ENCODE peak calls at places on chromosome 13, in four cellular contexts. One of them, this sample, is unnamed.

GRCh38 chr13:90320663-90321062 is 1026.8 kb upstream of the MIR17HG start:
- DNase-seq in transverse colon: no peak
- DNase-seq in breast epithelium: no peak
- DNase-seq in sigmoid colon: no peak
- DNase-seq in this sample: no peak

GRCh38 chr13:20178156-20178555 is 14.6 kb downstream of the GJB2 start:
- DNase-seq in transverse colon: no peak
- DNase-seq in breast epithelium: no peak
- DNase-seq in sigmoid colon: no peak
- DNase-seq in this sample: no peak

GRCh38 chr13:35164324-35164932 is 222.4 kb downstream of the NBEA start:
- DNase-seq in breast epithelium: no peak
- DNase-seq in sigmoid colon: no peak
- DNase-seq in transverse colon: no peak
- DNase-seq in this sample: peak; percentile 26

GRCh38 chr13:45718063-45718462 is 15.9 kb downstream of the CBY2 start:
- DNase-seq in breast epithelium: no peak
- DNase-seq in transverse colon: no peak
- DNase-seq in sigmoid colon: no peak
- DNase-seq in this sample: no peak

GRCh38 chr13:48994731-48995130 is 19.0 kb downstream of the FNDC3A start:
- DNase-seq in sigmoid colon: no peak
- DNase-seq in transverse colon: no peak
- DNase-seq in breast epithelium: no peak
- DNase-seq in this sample: no peak

GRCh38 chr13:34926513-34926912 is 15.6 kb upstream of the NBEA start:
- DNase-seq in breast epithelium: no peak
- DNase-seq in sigmoid colon: no peak
- DNase-seq in transverse colon: no peak
- DNase-seq in this sample: peak; percentile 20

GRCh38 chr13:76903544-76904162 is 17.4 kb upstream of the KCTD12 start:
- DNase-seq in transverse colon: peak; percentile 65
- DNase-seq in breast epithelium: no peak
- DNase-seq in sigmoid colon: peak; percentile 79
- DNase-seq in this sample: peak; percentile 83

GRCh38 chr13:68713394-68713793 is 1394.2 kb upstream of the ATXN8OS start:
- DNase-seq in transverse colon: no peak
- DNase-seq in sigmoid colon: no peak
- DNase-seq in breast epithelium: no peak
- DNase-seq in this sample: no peak

GRCh38 chr13:73835138-73835721 is 299.0 kb downstream of the KLF12 start:
- DNase-seq in transverse colon: no peak
- DNase-seq in sigmoid colon: no peak
- DNase-seq in breast epithelium: no peak
- DNase-seq in this sample: peak; percentile 35

GRCh38 chr13:101398920-101399319 is 17.4 kb downstream of the NALCN start:
- DNase-seq in transverse colon: no peak
- DNase-seq in sigmoid colon: no peak
- DNase-seq in breast epithelium: no peak
- DNase-seq in this sample: no peak

GRCh38 chr13:24080134-24080533 is 80.4 kb upstream of the SPATA13 start:
- DNase-seq in transverse colon: no peak
- DNase-seq in breast epithelium: no peak
- DNase-seq in sigmoid colon: no peak
- DNase-seq in this sample: no peak

GRCh38 chr13:26946675-26947342 is 186.2 kb upstream of the GPR12 start:
- DNase-seq in breast epithelium: no peak
- DNase-seq in sigmoid colon: no peak
- DNase-seq in transverse colon: no peak
- DNase-seq in this sample: no peak

GRCh38 chr13:39942901-39943273 is 287.4 kb downstream of the COG6 start:
- DNase-seq in sigmoid colon: peak; percentile 69
- DNase-seq in breast epithelium: peak; percentile 56
- DNase-seq in transverse colon: peak; percentile 69
- DNase-seq in this sample: no peak

GRCh38 chr13:57128909-57129308 is 11.8 kb upstream of the PRR20A start:
- DNase-seq in transverse colon: no peak
- DNase-seq in sigmoid colon: no peak
- DNase-seq in breast epithelium: no peak
- DNase-seq in this sample: no peak

GRCh38 chr13:72205773-72206172 is 338.8 kb upstream of the DACH1 start:
- DNase-seq in breast epithelium: no peak
- DNase-seq in transverse colon: no peak
- DNase-seq in sigmoid colon: no peak
- DNase-seq in this sample: no peak

GRCh38 chr13:36431204-36432105 is 840 bp upstream of the CCNA1 start:
- DNase-seq in breast epithelium: no peak
- DNase-seq in transverse colon: no peak
- DNase-seq in sigmoid colon: no peak
- DNase-seq in this sample: no peak

GRCh38 chr13:28204690-28205443 is 66.5 kb downstream of the PAN3 start:
- DNase-seq in transverse colon: no peak
- DNase-seq in sigmoid colon: no peak
- DNase-seq in breast epithelium: no peak
- DNase-seq in this sample: no peak

GRCh38 chr13:24943136-24943535 is 152.8 kb upstream of the PABPC3 start:
- DNase-seq in sigmoid colon: no peak
- DNase-seq in transverse colon: no peak
- DNase-seq in breast epithelium: no peak
- DNase-seq in this sample: no peak

GRCh38 chr13:110306340-110306959 is 507 bp downstream of the COL4A1 start:
- DNase-seq in transverse colon: no peak
- DNase-seq in breast epithelium: no peak
- DNase-seq in sigmoid colon: peak; percentile 80
- DNase-seq in this sample: no peak

GRCh38 chr13:110921209-110921608 is 6.3 kb upstream of the ANKRD10 start:
- DNase-seq in breast epithelium: no peak
- DNase-seq in transverse colon: no peak
- DNase-seq in sigmoid colon: no peak
- DNase-seq in this sample: no peak

GRCh38 chr13:37058801-37059135 is 720 bp downstream of the SUPT20H start:
- DNase-seq in sigmoid colon: no peak
- DNase-seq in breast epithelium: no peak
- DNase-seq in transverse colon: no peak
- DNase-seq in this sample: no peak

GRCh38 chr13:72137782-72138181 is 270.8 kb upstream of the DACH1 start:
- DNase-seq in transverse colon: no peak
- DNase-seq in sigmoid colon: no peak
- DNase-seq in breast epithelium: no peak
- DNase-seq in this sample: no peak

GRCh38 chr13:100933841-100934240 is 259.2 kb upstream of the TMTC4 start:
- DNase-seq in sigmoid colon: no peak
- DNase-seq in transverse colon: no peak
- DNase-seq in breast epithelium: no peak
- DNase-seq in this sample: no peak

GRCh38 chr13:77386046-77386445 is 59.2 kb upstream of the MYCBP2 start:
- DNase-seq in transverse colon: no peak
- DNase-seq in breast epithelium: no peak
- DNase-seq in sigmoid colon: no peak
- DNase-seq in this sample: no peak

GRCh38 chr13:71242191-71242590 is 624.8 kb downstream of the DACH1 start:
- DNase-seq in transverse colon: no peak
- DNase-seq in breast epithelium: no peak
- DNase-seq in sigmoid colon: no peak
- DNase-seq in this sample: no peak

GRCh38 chr13:21074601-21075302 is 13.4 kb upstream of the LATS2 start:
- DNase-seq in transverse colon: no peak
- DNase-seq in sigmoid colon: peak; percentile 78
- DNase-seq in breast epithelium: no peak
- DNase-seq in this sample: no peak

DNA sequence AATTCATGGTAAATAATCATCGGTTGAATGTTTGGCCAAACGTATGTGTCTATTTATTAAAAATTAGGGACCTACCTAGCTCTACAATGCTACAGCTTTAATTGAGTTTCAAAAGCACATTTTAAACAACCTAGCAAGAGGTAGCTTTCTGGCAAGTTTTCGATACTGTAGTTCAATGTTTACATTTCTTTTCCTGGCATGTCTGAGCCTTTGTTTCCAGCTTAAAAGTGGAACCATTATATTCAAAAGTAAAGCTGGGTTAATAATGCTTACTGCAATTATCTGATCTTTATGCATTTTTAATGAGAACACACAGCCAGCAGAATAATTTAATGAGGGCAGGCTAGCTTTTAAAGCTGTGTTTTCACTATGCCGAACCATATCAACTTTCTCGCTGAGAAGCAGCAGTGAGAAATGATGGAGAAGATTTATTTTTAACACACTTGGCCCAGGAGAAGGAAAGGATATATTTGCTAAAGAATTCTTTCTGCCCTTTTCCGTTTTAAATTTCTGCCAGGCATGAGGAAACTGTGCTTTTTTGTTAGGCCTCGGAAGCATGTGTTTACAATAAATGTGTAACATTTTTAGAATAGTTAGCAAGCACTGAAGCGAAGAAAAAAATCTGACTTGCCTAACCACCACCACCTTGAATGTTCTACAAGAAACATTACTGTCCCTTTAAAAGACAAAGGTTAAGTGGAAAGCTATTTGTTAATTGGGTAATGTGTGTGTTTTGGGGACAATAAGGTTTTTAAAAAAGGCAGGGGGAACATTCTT is 989 bp downstream of the MBNL2 start:
- DNase-seq in transverse colon: no peak
- DNase-seq in breast epithelium: no peak
- DNase-seq in sigmoid colon: no peak
- DNase-seq in this sample: peak; percentile 47
- H3K27ac ChIP-seq in transverse colon: peak overlapping the region; percentile 90
- H3K27ac ChIP-seq in breast epithelium: peak overlapping the region; percentile 89
- H3K27ac ChIP-seq in sigmoid colon: peak overlapping the region; percentile 88
- H3K27ac ChIP-seq in this sample: peak overlapping the region; percentile 91

GRCh38 chr13:33676045-33676699 is 141.8 kb upstream of the RFC3 start:
- DNase-seq in transverse colon: peak; percentile 44
- DNase-seq in breast epithelium: no peak
- DNase-seq in sigmoid colon: no peak
- DNase-seq in this sample: no peak
- H3K4me3 ChIP-seq in transverse colon: peak overlapping the region; percentile 56
- H3K4me3 ChIP-seq in breast epithelium: peak overlapping the region; percentile 52
- H3K4me3 ChIP-seq in sigmoid colon: peak overlapping the region; percentile 39
- H3K4me3 ChIP-seq in this sample: peak overlapping the region; percentile 37

GRCh38 chr13:30713133-30713532 is 22.2 kb upstream of the ALOX5AP start:
- DNase-seq in breast epithelium: no peak
- DNase-seq in sigmoid colon: no peak
- DNase-seq in transverse colon: peak; percentile 20
- DNase-seq in this sample: no peak
- TF ChIP-seq POLR2AphosphoS5 in breast epithelium: no peak
- TF ChIP-seq POLR2AphosphoS5 in sigmoid colon: peak; percentile 13
- TF ChIP-seq POLR2AphosphoS5 in transverse colon: no peak
- TF ChIP-seq POLR2AphosphoS5 in this sample: no peak

DNA sequence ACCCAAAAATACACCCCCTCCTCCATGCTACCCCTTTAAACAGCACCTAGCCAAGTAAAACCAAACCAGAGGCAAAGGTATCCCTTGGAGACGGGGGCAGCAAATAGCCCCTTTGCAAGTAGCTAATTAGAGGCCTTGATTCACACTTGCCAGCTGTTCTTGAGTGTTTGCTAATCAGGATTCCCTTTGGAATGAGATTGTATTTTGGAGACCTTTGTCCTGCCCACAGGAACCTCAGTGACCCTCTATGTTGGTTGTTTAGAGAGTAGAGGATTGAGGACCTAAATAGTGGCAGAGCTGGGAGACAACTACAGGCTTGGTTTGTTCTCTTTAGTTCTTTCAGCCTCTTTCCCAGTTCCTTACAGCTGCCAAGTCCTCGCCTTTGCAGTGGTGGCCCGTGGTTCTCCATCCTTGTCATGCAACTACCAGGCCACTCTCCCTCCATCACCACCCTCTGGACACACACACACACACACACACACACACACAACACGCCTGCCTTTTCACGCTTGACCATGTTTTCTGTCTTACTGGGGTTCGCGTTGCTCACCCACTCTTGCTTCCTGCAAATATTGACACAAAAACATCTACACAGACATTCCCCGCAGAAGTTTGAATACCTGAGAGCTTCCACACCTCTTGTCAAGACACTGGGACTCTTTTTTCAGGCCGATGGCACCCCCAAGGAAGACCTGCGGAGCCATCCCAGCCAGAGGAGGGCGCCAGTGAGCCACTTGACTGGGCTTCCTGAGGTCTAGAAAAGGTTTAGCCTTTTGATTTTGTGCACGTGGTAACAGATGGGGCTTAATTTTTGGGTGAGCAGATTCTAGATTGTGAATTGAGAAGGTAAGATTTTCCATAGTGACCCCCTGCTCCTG is 80.0 kb upstream of the GPR183 start:
- DNase-seq in transverse colon: peak; percentile 80
- DNase-seq in breast epithelium: no peak
- DNase-seq in sigmoid colon: no peak
- DNase-seq in this sample: no peak
- H3K27ac ChIP-seq in transverse colon: no peak overlapping the region
- H3K27ac ChIP-seq in breast epithelium: no peak overlapping the region
- H3K27ac ChIP-seq in sigmoid colon: no peak overlapping the region
- H3K27ac ChIP-seq in this sample: no peak overlapping the region

GRCh38 chr13:83877901-83878300 is 4.4 kb downstream of the SLITRK1 start:
- DNase-seq in sigmoid colon: no peak
- DNase-seq in transverse colon: no peak
- DNase-seq in breast epithelium: no peak
- DNase-seq in this sample: no peak

GRCh38 chr13:83880275-83881027 is 1.8 kb downstream of the SLITRK1 start:
- DNase-seq in sigmoid colon: no peak
- DNase-seq in transverse colon: no peak
- DNase-seq in breast epithelium: no peak
- DNase-seq in this sample: no peak

GRCh38 chr13:83878691-83879410 is 3.4 kb downstream of the SLITRK1 start:
- DNase-seq in transverse colon: no peak
- DNase-seq in breast epithelium: no peak
- DNase-seq in sigmoid colon: no peak
- DNase-seq in this sample: no peak

GRCh38 chr13:83881031-83881727 is 1.1 kb downstream of the SLITRK1 start:
- DNase-seq in sigmoid colon: no peak
- DNase-seq in transverse colon: no peak
- DNase-seq in breast epithelium: no peak
- DNase-seq in this sample: no peak

DNA sequence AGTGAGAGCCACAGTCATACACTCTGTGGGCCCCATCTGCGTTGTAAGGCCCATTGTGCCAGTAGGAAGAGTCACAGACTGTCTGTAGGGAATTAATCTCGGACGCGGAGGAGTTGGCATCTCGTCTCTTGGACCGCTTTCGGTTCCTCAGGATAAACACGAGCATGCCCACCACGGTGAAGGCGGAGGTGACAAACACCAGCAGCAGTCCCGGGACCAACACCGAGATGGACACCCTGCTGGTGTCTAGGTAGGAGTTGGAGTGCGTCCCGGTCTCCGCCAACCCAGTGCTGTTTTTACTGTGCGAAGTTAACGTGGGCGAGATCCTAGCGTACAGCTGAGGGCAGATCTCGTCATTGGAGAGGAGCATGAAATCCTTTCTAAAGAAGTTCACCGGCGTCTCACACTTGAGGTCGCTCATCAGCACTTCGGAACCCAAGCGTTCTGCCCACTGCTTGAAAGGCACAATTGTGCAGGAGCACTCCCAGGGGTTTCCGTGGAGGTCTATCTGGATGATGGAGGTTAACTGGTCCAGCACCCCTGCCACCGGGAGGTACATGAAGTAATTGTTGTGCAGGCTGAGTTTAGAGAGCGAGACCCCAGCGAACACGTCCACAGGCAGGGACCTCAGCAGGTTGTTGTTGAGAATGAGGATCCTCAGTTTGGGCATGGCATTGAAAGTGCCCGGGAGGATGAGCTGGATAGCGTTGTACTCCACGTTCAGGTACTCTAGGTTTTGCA is 2.7 kb downstream of the SLITRK1 start:
- DNase-seq in breast epithelium: no peak
- DNase-seq in sigmoid colon: no peak
- DNase-seq in transverse colon: no peak
- DNase-seq in this sample: no peak
- H3K4me3 ChIP-seq in breast epithelium: peak overlapping the region; percentile 27
- H3K4me3 ChIP-seq in sigmoid colon: peak overlapping the region; percentile 17
- H3K4me3 ChIP-seq in transverse colon: no peak overlapping the region
- H3K4me3 ChIP-seq in this sample: no peak overlapping the region

GRCh38 chr13:75458696-75459422 is 23.1 kb downstream of the TBC1D4 start:
- DNase-seq in sigmoid colon: no peak
- DNase-seq in transverse colon: peak; percentile 71
- DNase-seq in breast epithelium: peak; percentile 57
- DNase-seq in this sample: no peak
- TF ChIP-seq POLR2AphosphoS5 in sigmoid colon: no peak
- TF ChIP-seq POLR2AphosphoS5 in transverse colon: peak; percentile 53
- TF ChIP-seq POLR2AphosphoS5 in breast epithelium: peak; percentile 52
- TF ChIP-seq POLR2AphosphoS5 in this sample: no peak

This sample was measured in SK-N-MC.